ENCODE peak calls at places on chromosomes 12 and 14, in nine cellular contexts. K, W, M, R, G, Z, X, L and D are unnamed samples.

GRCh38 chr14:54040851-54041250 is 84.2 kb upstream of the BMP4 start:
- DNase-seq in G (no peak), W (no peak), L (no peak), Z (no peak), X (no peak), K (peak), M (no peak), R (no peak), D (peak)

GRCh38 chr12:5073838-5074237 is 30.2 kb downstream of the KCNA5 start:
- DNase-seq in W (peak), L (no peak), R (no peak), Z (no peak), X (no peak), K (peak), M (no peak), G (no peak), D (peak)

GRCh38 chr12:71014180-71014785 is 93.7 kb upstream of the PTPRR start:
- DNase-seq in G (no peak), L (no peak), W (peak), Z (peak), R (no peak), K (peak), M (no peak), X (peak), D (peak)

GRCh38 chr14:51398898-51399297 is 158.9 kb downstream of the TMX1 start:
- DNase-seq in W (peak), M (no peak), L (no peak), R (no peak), X (no peak), K (peak), Z (no peak), G (no peak), D (peak)

GRCh38 chr12:32821293-32822089 is 65.8 kb upstream of the YARS2 start:
- DNase-seq in M (no peak), Z (no peak), X (peak), R (no peak), G (no peak), K (no peak), L (no peak), W (no peak), D (peak)

GRCh38 chr12:109111775-109112491 is 4.5 kb upstream of the ACACB start:
- DNase-seq in M (peak), X (peak), K (peak), W (peak), L (peak), G (peak), Z (peak), R (peak), D (peak)

GRCh38 chr14:20327005-20327869 is 5.8 kb downstream of the CCNB1IP1 start:
- DNase-seq in W (peak), M (no peak), Z (peak), G (peak), X (peak), L (no peak), R (no peak), K (peak), D (peak)

GRCh38 chr12:76033116-76034001 is 1.8 kb upstream of the PHLDA1 start:
- DNase-seq in X (no peak), R (no peak), K (peak), M (no peak), Z (no peak), L (no peak), G (no peak), W (no peak), D (no peak)

GRCh38 chr12:31896514-31897039 is 62.6 kb upstream of the RESF1 start:
- DNase-seq in M (no peak), L (no peak), G (peak), Z (no peak), W (no peak), K (no peak), R (no peak), X (no peak), D (peak)

GRCh38 chr12:53094394-53094787 is 3.1 kb upstream of the IGFBP6 start:
- DNase-seq in R (no peak), G (no peak), X (no peak), Z (no peak), L (no peak), M (no peak), W (no peak), K (no peak), D (no peak)

GRCh38 chr14:93811611-93812010 is 23.3 kb upstream of the PRIMA1 start:
- DNase-seq in Z (no peak), G (no peak), L (no peak), X (no peak), R (no peak), W (no peak), K (no peak), M (no peak), D (peak)

GRCh38 chr14:34806257-34806656 is 68.9 kb downstream of the BAZ1A start:
- DNase-seq in X (no peak), G (no peak), K (no peak), M (no peak), L (no peak), R (no peak), Z (no peak), W (no peak), D (no peak)

GRCh38 chr12:99975321-99975720 is 9.4 kb downstream of the ANKS1B start:
- DNase-seq in L (no peak), X (no peak), G (no peak), Z (no peak), M (no peak), K (no peak), R (no peak), W (no peak), D (no peak)

GRCh38 chr12:5965950-5966383 is 20.9 kb upstream of the ANO2 start:
- DNase-seq in L (no peak), M (no peak), R (peak), K (peak), X (peak), Z (peak), G (peak), W (peak), D (peak)

GRCh38 chr14:99039316-99040041 is 232.5 kb downstream of the BCL11B start:
- DNase-seq in L (no peak), M (no peak), W (no peak), G (no peak), X (no peak), Z (no peak), R (no peak), K (no peak), D (no peak)

GRCh38 chr14:31926652-31927347 is 150.3 kb upstream of the ARHGAP5 start:
- DNase-seq in K (no peak), Z (no peak), G (no peak), M (no peak), X (no peak), L (no peak), R (no peak), W (no peak), D (peak)

GRCh38 chr12:113149361-113150150 is at the start of gene CFAP73:
- DNase-seq in L (peak), K (peak), M (no peak), X (peak), W (peak), Z (peak), R (peak), G (no peak), D (peak)

GRCh38 chr12:3596703-3597472 is 105.9 kb downstream of the PRMT8 start:
- DNase-seq in G (no peak), W (no peak), M (no peak), Z (no peak), L (no peak), R (no peak), K (no peak), X (no peak), D (no peak)

GRCh38 chr12:65518771-65519170 is 240.3 kb downstream of the MSRB3 start:
- DNase-seq in M (no peak), X (no peak), L (no peak), W (no peak), K (no peak), Z (no peak), G (no peak), R (no peak), D (no peak)

GRCh38 chr12:120091371-120092090 is 25.0 kb downstream of the RAB35 start:
- DNase-seq in L (no peak), X (no peak), M (no peak), G (no peak), Z (no peak), K (peak), W (no peak), R (no peak), D (no peak)

GRCh38 chr12:100830003-100830795 is 35.6 kb downstream of the ANO4 start:
- DNase-seq in K (no peak), M (no peak), L (no peak), X (no peak), R (no peak), G (no peak), Z (no peak), W (no peak), D (no peak)

GRCh38 chr12:127729381-127729780 is 537.6 kb upstream of the TMEM132C start:
- DNase-seq in M (no peak), W (no peak), L (no peak), K (no peak), Z (no peak), G (no peak), X (no peak), R (no peak), D (peak)

GRCh38 chr12:113040722-113041168 is 15.8 kb upstream of the DTX1 start:
- DNase-seq in G (peak), Z (no peak), R (no peak), X (no peak), W (no peak), M (peak), L (no peak), K (peak), D (peak)

GRCh38 chr12:59429766-59430165 is 166.1 kb upstream of the SLC16A7 start:
- DNase-seq in M (no peak), G (no peak), R (no peak), X (no peak), L (no peak), Z (no peak), K (no peak), W (no peak), D (no peak)

GRCh38 chr12:91637789-91638624 is 455.4 kb upstream of the DCN start:
- DNase-seq in L (no peak), Z (no peak), X (no peak), R (no peak), K (no peak), M (no peak), W (no peak), G (no peak), D (no peak)

GRCh38 chr14:104805326-104805678 is 4.4 kb downstream of the ZBTB42 start:
- DNase-seq in L (peak), G (no peak), Z (no peak), X (peak), W (peak), M (no peak), K (peak), R (no peak), D (peak)

GRCh38 chr14:73825551-73826188 is 26.0 kb upstream of the PTGR2 start:
- DNase-seq in M (peak), K (peak), Z (peak), R (peak), W (peak), L (peak), G (peak), X (peak), D (peak)

GRCh38 chr14:104171029-104171697 is 32.8 kb downstream of the KIF26A start:
- DNase-seq in R (no peak), G (no peak), X (peak), L (peak), K (no peak), W (no peak), M (no peak), Z (no peak), D (no peak)

GRCh38 chr14:58829594-58829993 is 191.8 kb downstream of the DACT1 start:
- DNase-seq in X (no peak), G (no peak), K (peak), M (no peak), R (no peak), W (no peak), Z (no peak), L (no peak), D (peak)

GRCh38 chr14:102044566-102044965 is 42.3 kb downstream of the HSP90AA1 start:
- DNase-seq in M (no peak), L (no peak), Z (no peak), G (no peak), K (no peak), W (no peak), X (no peak), R (no peak), D (no peak)

GRCh38 chr12:42568952-42569916 is 20.3 kb downstream of the PRICKLE1 start:
- DNase-seq in M (no peak), W (peak), X (peak), L (no peak), G (peak), K (peak), Z (peak), R (no peak), D (peak)

GRCh38 chr12:108399514-108399913 is 60.4 kb upstream of the CMKLR1 start:
- DNase-seq in L (no peak), Z (peak), M (no peak), K (no peak), W (no peak), G (peak), R (no peak), X (no peak), D (no peak)

GRCh38 chr12:62350554-62350953 is 90.3 kb downstream of the USP15 start:
- DNase-seq in M (no peak), K (no peak), G (no peak), X (no peak), Z (no peak), R (no peak), W (no peak), L (no peak), D (no peak)

GRCh38 chr14:50230601-50231474 is 540 bp downstream of the SOS2 start:
- DNase-seq in K (peak), M (no peak), G (peak), X (peak), Z (peak), W (peak), R (peak), L (peak), D (peak)

GRCh38 chr12:107393043-107393725 is 292.4 kb upstream of the PWP1 start:
- DNase-seq in M (no peak), Z (no peak), R (no peak), W (no peak), K (no peak), L (no peak), G (no peak), X (no peak), D (no peak)

GRCh38 chr12:38783304-38783703 is 122.1 kb downstream of the CPNE8 start:
- DNase-seq in M (no peak), L (no peak), K (no peak), W (no peak), Z (no peak), R (no peak), X (no peak), G (no peak), D (no peak)

GRCh38 chr14:98070521-98070920 is 1201.5 kb downstream of the BCL11B start:
- DNase-seq in K (no peak), Z (peak), X (no peak), L (no peak), R (no peak), W (no peak), G (no peak), M (no peak), D (peak)